ENCODE peak calls at places on chromosomes 7 and 10, in seven cellular contexts. One of them, this sample, is unnamed.

GRCh38 chr7:99551329-99551728 is 585 bp downstream of the FAM200A start:
- DNase-seq in neural progenitor cell: peak; percentile 12
- DNase-seq in Caco-2: no peak
- DNase-seq in neuronal stem cell: no peak
- DNase-seq in tibial nerve: no peak
- DNase-seq in left ventricle myocardium inferior: no peak
- DNase-seq in HCT116: no peak
- DNase-seq in this sample: no peak

GRCh38 chr10:132446661-132447445 is 49.9 kb downstream of the PWWP2B start:
- DNase-seq in neural progenitor cell: no peak
- DNase-seq in Caco-2: peak; percentile 66
- DNase-seq in neuronal stem cell: no peak
- DNase-seq in tibial nerve: no peak
- DNase-seq in left ventricle myocardium inferior: no peak
- DNase-seq in HCT116: peak; percentile 48
- DNase-seq in this sample: peak; percentile 75

GRCh38 chr10:130455791-130456190 is 319.6 kb downstream of the GLRX3 start:
- DNase-seq in neural progenitor cell: no peak
- DNase-seq in Caco-2: no peak
- DNase-seq in neuronal stem cell: no peak
- DNase-seq in tibial nerve: no peak
- DNase-seq in left ventricle myocardium inferior: no peak
- DNase-seq in HCT116: no peak
- DNase-seq in this sample: no peak

GRCh38 chr10:44913312-44914079 is 2.4 kb downstream of the TMEM72 start:
- DNase-seq in neural progenitor cell: no peak
- DNase-seq in Caco-2: no peak
- DNase-seq in neuronal stem cell: no peak
- DNase-seq in tibial nerve: no peak
- DNase-seq in left ventricle myocardium inferior: no peak
- DNase-seq in HCT116: no peak
- DNase-seq in this sample: peak; percentile 43

GRCh38 chr10:69375307-69376151 is 41.2 kb downstream of the TACR2 start:
- DNase-seq in neural progenitor cell: peak; percentile 87
- DNase-seq in Caco-2: peak; percentile 58
- DNase-seq in neuronal stem cell: peak; percentile 49
- DNase-seq in tibial nerve: no peak
- DNase-seq in left ventricle myocardium inferior: no peak
- DNase-seq in HCT116: no peak
- DNase-seq in this sample: no peak

GRCh38 chr7:24573554-24574338 is 494 bp downstream of the PALS2 start:
- DNase-seq in neural progenitor cell: peak; percentile 83
- DNase-seq in Caco-2: peak; percentile 60
- DNase-seq in neuronal stem cell: peak; percentile 56
- DNase-seq in tibial nerve: peak; percentile 6
- DNase-seq in left ventricle myocardium inferior: peak; percentile 42
- DNase-seq in HCT116: no peak
- DNase-seq in this sample: peak; percentile 37

GRCh38 chr7:100190059-100190711 is 12.5 kb downstream of the STAG3 start:
- DNase-seq in neural progenitor cell: no peak
- DNase-seq in Caco-2: peak; percentile 49
- DNase-seq in neuronal stem cell: no peak
- DNase-seq in tibial nerve: no peak
- DNase-seq in left ventricle myocardium inferior: no peak
- DNase-seq in HCT116: peak; percentile 42
- DNase-seq in this sample: no peak

GRCh38 chr7:23490357-23491131 is 20.3 kb upstream of the IGF2BP3 start:
- DNase-seq in neural progenitor cell: no peak
- DNase-seq in Caco-2: no peak
- DNase-seq in neuronal stem cell: no peak
- DNase-seq in tibial nerve: no peak
- DNase-seq in left ventricle myocardium inferior: peak; percentile 50
- DNase-seq in HCT116: no peak
- DNase-seq in this sample: peak; percentile 70

GRCh38 chr7:137682596-137682995 is 164.2 kb downstream of the DGKI start:
- DNase-seq in neural progenitor cell: no peak
- DNase-seq in Caco-2: no peak
- DNase-seq in neuronal stem cell: no peak
- DNase-seq in tibial nerve: no peak
- DNase-seq in left ventricle myocardium inferior: no peak
- DNase-seq in HCT116: no peak
- DNase-seq in this sample: no peak

GRCh38 chr10:100245484-100246220 is 16.3 kb upstream of the CHUK start:
- DNase-seq in neural progenitor cell: no peak
- DNase-seq in Caco-2: no peak
- DNase-seq in neuronal stem cell: no peak
- DNase-seq in tibial nerve: no peak
- DNase-seq in left ventricle myocardium inferior: no peak
- DNase-seq in HCT116: no peak
- DNase-seq in this sample: no peak

GRCh38 chr10:86673216-86673826 is 5.0 kb downstream of the LDB3 start:
- DNase-seq in neural progenitor cell: no peak
- DNase-seq in Caco-2: no peak
- DNase-seq in neuronal stem cell: no peak
- DNase-seq in tibial nerve: no peak
- DNase-seq in left ventricle myocardium inferior: no peak
- DNase-seq in HCT116: no peak
- DNase-seq in this sample: no peak

GRCh38 chr7:954330-955238 is at the start of gene ADAP1:
- DNase-seq in neural progenitor cell: peak; percentile 81
- DNase-seq in Caco-2: peak; percentile 87
- DNase-seq in neuronal stem cell: no peak
- DNase-seq in tibial nerve: no peak
- DNase-seq in left ventricle myocardium inferior: peak; percentile 44
- DNase-seq in HCT116: no peak
- DNase-seq in this sample: no peak

GRCh38 chr7:137820156-137820555 is 26.6 kb downstream of the DGKI start:
- DNase-seq in neural progenitor cell: peak; percentile 22
- DNase-seq in Caco-2: no peak
- DNase-seq in neuronal stem cell: no peak
- DNase-seq in tibial nerve: no peak
- DNase-seq in left ventricle myocardium inferior: no peak
- DNase-seq in HCT116: no peak
- DNase-seq in this sample: no peak

GRCh38 chr10:51047857-51048256 is 26.4 kb upstream of the PRKG1 start:
- DNase-seq in neural progenitor cell: no peak
- DNase-seq in Caco-2: no peak
- DNase-seq in neuronal stem cell: no peak
- DNase-seq in tibial nerve: no peak
- DNase-seq in left ventricle myocardium inferior: no peak
- DNase-seq in HCT116: no peak
- DNase-seq in this sample: no peak

GRCh38 chr7:157556339-157556944 is 219.6 kb downstream of the DNAJB6 start:
- DNase-seq in neural progenitor cell: no peak
- DNase-seq in Caco-2: no peak
- DNase-seq in neuronal stem cell: no peak
- DNase-seq in tibial nerve: no peak
- DNase-seq in left ventricle myocardium inferior: no peak
- DNase-seq in HCT116: no peak
- DNase-seq in this sample: no peak

GRCh38 chr10:60572511-60573194 is 183.0 kb upstream of the ANK3 start:
- DNase-seq in neural progenitor cell: peak; percentile 62
- DNase-seq in Caco-2: peak; percentile 73
- DNase-seq in neuronal stem cell: peak; percentile 18
- DNase-seq in tibial nerve: peak; percentile 19
- DNase-seq in left ventricle myocardium inferior: peak; percentile 18
- DNase-seq in HCT116: no peak
- DNase-seq in this sample: no peak

GRCh38 chr7:15556706-15557105 is 5.1 kb downstream of the AGMO start:
- DNase-seq in neural progenitor cell: no peak
- DNase-seq in Caco-2: no peak
- DNase-seq in neuronal stem cell: no peak
- DNase-seq in tibial nerve: no peak
- DNase-seq in left ventricle myocardium inferior: no peak
- DNase-seq in HCT116: no peak
- DNase-seq in this sample: no peak

GRCh38 chr7:136528329-136528728 is 340.1 kb upstream of the CHRM2 start:
- DNase-seq in neural progenitor cell: no peak
- DNase-seq in Caco-2: no peak
- DNase-seq in neuronal stem cell: no peak
- DNase-seq in tibial nerve: no peak
- DNase-seq in left ventricle myocardium inferior: no peak
- DNase-seq in HCT116: no peak
- DNase-seq in this sample: no peak

GRCh38 chr7:39880556-39880955 is 69.5 kb upstream of the CDK13 start:
- DNase-seq in neural progenitor cell: no peak
- DNase-seq in Caco-2: no peak
- DNase-seq in neuronal stem cell: no peak
- DNase-seq in tibial nerve: no peak
- DNase-seq in left ventricle myocardium inferior: no peak
- DNase-seq in HCT116: no peak
- DNase-seq in this sample: no peak

GRCh38 chr7:127189074-127189473 is 63.7 kb downstream of the GRM8 start:
- DNase-seq in neural progenitor cell: no peak
- DNase-seq in Caco-2: no peak
- DNase-seq in neuronal stem cell: no peak
- DNase-seq in tibial nerve: no peak
- DNase-seq in left ventricle myocardium inferior: no peak
- DNase-seq in HCT116: no peak
- DNase-seq in this sample: no peak

GRCh38 chr7:329691-330281 is 39.8 kb downstream of the FOXL3 start:
- DNase-seq in neural progenitor cell: no peak
- DNase-seq in Caco-2: peak; percentile 51
- DNase-seq in neuronal stem cell: no peak
- DNase-seq in tibial nerve: no peak
- DNase-seq in left ventricle myocardium inferior: no peak
- DNase-seq in HCT116: no peak
- DNase-seq in this sample: no peak

GRCh38 chr7:158955932-158956804 is 99.8 kb downstream of the DYNC2I1 start:
- DNase-seq in neural progenitor cell: no peak
- DNase-seq in Caco-2: no peak
- DNase-seq in neuronal stem cell: no peak
- DNase-seq in tibial nerve: no peak
- DNase-seq in left ventricle myocardium inferior: no peak
- DNase-seq in HCT116: no peak
- DNase-seq in this sample: no peak

GRCh38 chr7:47218378-47219176 is 363.3 kb downstream of the TNS3 start:
- DNase-seq in neural progenitor cell: no peak
- DNase-seq in Caco-2: no peak
- DNase-seq in neuronal stem cell: no peak
- DNase-seq in tibial nerve: no peak
- DNase-seq in left ventricle myocardium inferior: no peak
- DNase-seq in HCT116: no peak
- DNase-seq in this sample: no peak

DNA sequence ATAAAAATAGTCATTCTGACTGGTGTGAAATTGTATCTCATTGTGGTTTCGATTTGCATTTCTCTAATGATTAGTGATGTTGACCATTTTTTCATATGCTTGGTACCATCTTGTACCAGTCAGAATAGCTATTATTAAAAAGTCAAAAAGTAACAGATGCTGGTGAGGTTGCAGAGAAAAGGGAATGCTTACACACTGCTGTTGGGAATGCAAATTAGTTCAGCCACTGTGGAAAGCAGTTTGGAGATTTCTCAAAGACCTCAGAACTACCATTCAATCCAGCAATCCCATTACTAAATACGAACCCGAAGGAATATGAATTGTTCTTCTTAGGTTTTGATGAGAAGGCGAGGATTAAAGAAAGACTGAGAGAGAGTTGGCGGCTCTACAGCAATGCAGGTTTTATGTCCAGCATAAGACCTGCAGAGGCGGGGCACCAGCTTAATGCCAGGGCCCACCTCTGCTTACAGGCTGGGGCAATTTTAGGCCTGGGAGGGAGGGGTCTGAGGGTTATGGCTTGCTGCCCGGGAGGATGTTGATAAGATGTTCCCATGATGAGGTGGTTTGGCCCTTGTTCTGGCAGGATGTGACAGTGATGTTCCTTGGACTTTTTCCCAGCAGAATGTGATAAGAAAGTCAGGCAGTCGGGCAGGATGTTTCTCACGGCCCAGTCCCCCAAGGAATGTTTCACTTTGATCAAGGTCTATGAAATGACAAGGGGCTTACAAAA is 74.4 kb downstream of the MEST start:
- DNase-seq in neural progenitor cell: no peak
- DNase-seq in Caco-2: no peak
- DNase-seq in neuronal stem cell: no peak
- DNase-seq in tibial nerve: no peak
- DNase-seq in left ventricle myocardium inferior: peak; percentile 87
- DNase-seq in HCT116: no peak
- DNase-seq in this sample: no peak
- H3K9me3 ChIP-seq in neural progenitor cell: no peaks in the 10 kb centered on the region
- H3K9me3 ChIP-seq in Caco-2: no peaks in the 10 kb centered on the region
- H3K9me3 ChIP-seq in neuronal stem cell: peaks cover 17% of the 10 kb centered on the region
- H3K9me3 ChIP-seq in tibial nerve: peaks cover 40% of the 10 kb centered on the region
- H3K9me3 ChIP-seq in left ventricle myocardium inferior: peaks cover 55% of the 10 kb centered on the region
- H3K9me3 ChIP-seq in HCT116: no peaks in the 10 kb centered on the region
- H3K9me3 ChIP-seq in this sample: no peaks in the 10 kb centered on the region

DNA sequence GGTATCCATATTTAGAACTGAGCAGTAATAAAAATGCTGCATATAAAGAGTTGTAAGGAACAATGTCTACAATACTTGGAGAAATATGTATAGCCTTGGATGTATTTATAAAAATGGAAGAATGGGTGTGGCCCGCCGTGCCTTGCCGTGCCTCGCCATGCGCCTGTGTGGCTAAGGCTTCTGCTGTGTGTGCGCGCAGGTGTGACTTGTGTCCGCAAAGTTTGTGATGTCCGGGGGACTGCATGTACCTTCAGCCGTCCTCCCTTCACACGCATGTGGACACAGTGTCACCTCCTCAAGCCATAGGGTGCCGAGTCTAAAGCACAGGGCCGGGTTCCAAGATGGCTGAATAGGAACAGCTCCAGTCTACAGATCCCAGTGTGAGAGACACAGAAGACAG is 9.8 kb downstream of the SAMD9 start:
- DNase-seq in neural progenitor cell: no peak
- DNase-seq in Caco-2: no peak
- DNase-seq in neuronal stem cell: no peak
- DNase-seq in tibial nerve: no peak
- DNase-seq in left ventricle myocardium inferior: no peak
- DNase-seq in HCT116: no peak
- DNase-seq in this sample: no peak
- H3K9me3 ChIP-seq in neural progenitor cell: no peaks in the 10 kb centered on the region
- H3K9me3 ChIP-seq in Caco-2: no peaks in the 10 kb centered on the region
- H3K9me3 ChIP-seq in neuronal stem cell: no peaks in the 10 kb centered on the region
- H3K9me3 ChIP-seq in tibial nerve: peaks cover 98% of the 10 kb centered on the region
- H3K9me3 ChIP-seq in left ventricle myocardium inferior: peaks cover 98% of the 10 kb centered on the region
- H3K9me3 ChIP-seq in HCT116: no peaks in the 10 kb centered on the region
- H3K9me3 ChIP-seq in this sample: peaks cover 48% of the 10 kb centered on the region

DNA sequence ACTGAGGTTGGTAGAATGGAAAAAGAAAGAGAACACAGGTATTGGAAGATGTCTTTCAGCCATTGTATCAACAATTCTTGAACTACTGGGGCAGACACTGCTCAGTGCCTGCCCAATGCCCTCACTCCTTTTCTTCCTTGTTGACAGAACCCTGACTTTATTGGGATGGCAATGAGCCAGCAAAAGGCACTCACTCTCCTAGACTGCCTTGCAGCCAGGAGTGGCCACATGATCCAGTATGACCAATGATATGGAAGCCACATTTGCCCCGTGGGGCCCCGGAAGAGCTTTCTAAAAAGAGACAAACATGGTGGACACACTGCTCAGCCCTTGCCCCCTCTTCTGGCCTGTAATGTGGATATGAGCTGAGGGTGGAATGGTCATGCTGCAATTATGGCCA is 88.6 kb upstream of the ZNF716 start:
- DNase-seq in neural progenitor cell: no peak
- DNase-seq in Caco-2: no peak
- DNase-seq in neuronal stem cell: no peak
- DNase-seq in tibial nerve: no peak
- DNase-seq in left ventricle myocardium inferior: no peak
- DNase-seq in HCT116: no peak
- DNase-seq in this sample: no peak
- H3K9me3 ChIP-seq in neural progenitor cell: peaks cover 4% of the 10 kb centered on the region
- H3K9me3 ChIP-seq in Caco-2: no peaks in the 10 kb centered on the region
- H3K9me3 ChIP-seq in neuronal stem cell: no peaks in the 10 kb centered on the region
- H3K9me3 ChIP-seq in tibial nerve: peaks cover 72% of the 10 kb centered on the region
- H3K9me3 ChIP-seq in left ventricle myocardium inferior: no peaks in the 10 kb centered on the region
- H3K9me3 ChIP-seq in HCT116: peaks cover 14% of the 10 kb centered on the region
- H3K9me3 ChIP-seq in this sample: no peaks in the 10 kb centered on the region

GRCh38 chr7:114759347-114760062 is 162.4 kb upstream of the MDFIC start:
- DNase-seq in neural progenitor cell: peak; percentile 6
- DNase-seq in Caco-2: no peak
- DNase-seq in neuronal stem cell: no peak
- DNase-seq in tibial nerve: no peak
- DNase-seq in left ventricle myocardium inferior: no peak
- DNase-seq in HCT116: no peak
- DNase-seq in this sample: no peak
- H3K9me3 ChIP-seq in neural progenitor cell: no peaks in the 10 kb centered on the region
- H3K9me3 ChIP-seq in Caco-2: no peaks in the 10 kb centered on the region
- H3K9me3 ChIP-seq in neuronal stem cell: no peaks in the 10 kb centered on the region
- H3K9me3 ChIP-seq in tibial nerve: no peaks in the 10 kb centered on the region
- H3K9me3 ChIP-seq in left ventricle myocardium inferior: no peaks in the 10 kb centered on the region
- H3K9me3 ChIP-seq in HCT116: no peaks in the 10 kb centered on the region
- H3K9me3 ChIP-seq in this sample: no peaks in the 10 kb centered on the region